ENCODE peak calls at places on chromosome 6, in seven cellular contexts. T is upper lobe of left lung, A is ovary, Q is transverse colon, U is stomach, B is K562, K is A549. N is an unnamed sample.

GRCh38 chr6:139336994-139337393 is 37.5 kb downstream of the CITED2 start:
- DNase-seq in T (no peak), A (no peak), Q (no peak), U (no peak), B (no peak), K (no peak), N (no peak)

GRCh38 chr6:96089173-96089572 is 73.4 kb downstream of the FUT9 start:
- DNase-seq in T (no peak), A (no peak), Q (no peak), U (peak; percentile 36), B (no peak), K (peak; percentile 5), N (no peak)

GRCh38 chr6:100099189-100100074 is 105.4 kb upstream of the MCHR2 start:
- DNase-seq in T (no peak), A (no peak), Q (no peak), U (no peak), B (no peak), K (peak; percentile 20), N (no peak)

GRCh38 chr6:52162940-52163908 is 23.0 kb upstream of the IL17A start:
- DNase-seq in T (no peak), A (no peak), Q (no peak), U (no peak), B (no peak), K (peak; percentile 38), N (no peak)

GRCh38 chr6:37705239-37706051 is 7.8 kb upstream of the MDGA1 start:
- DNase-seq in T (peak; percentile 60), A (peak; percentile 92), Q (peak; percentile 75), U (peak; percentile 62), B (peak; percentile 89), K (peak; percentile 77), N (peak; percentile 83)

GRCh38 chr6:101633081-101633480 is 239.6 kb downstream of the GRIK2 start:
- DNase-seq in T (no peak), A (no peak), Q (no peak), U (no peak), B (no peak), K (no peak), N (no peak)

GRCh38 chr6:40413231-40413755 is 173.9 kb downstream of the LRFN2 start:
- DNase-seq in T (no peak), A (no peak), Q (no peak), U (no peak), B (no peak), K (no peak), N (no peak)

GRCh38 chr6:148407372-148407771 is 64.7 kb downstream of the SASH1 start:
- DNase-seq in T (no peak), A (no peak), Q (no peak), U (no peak), B (no peak), K (peak; percentile 30), N (no peak)

GRCh38 chr6:11830105-11830504 is 51.5 kb upstream of the ADTRP start:
- DNase-seq in T (no peak), A (no peak), Q (no peak), U (no peak), B (no peak), K (no peak), N (no peak)

DNA sequence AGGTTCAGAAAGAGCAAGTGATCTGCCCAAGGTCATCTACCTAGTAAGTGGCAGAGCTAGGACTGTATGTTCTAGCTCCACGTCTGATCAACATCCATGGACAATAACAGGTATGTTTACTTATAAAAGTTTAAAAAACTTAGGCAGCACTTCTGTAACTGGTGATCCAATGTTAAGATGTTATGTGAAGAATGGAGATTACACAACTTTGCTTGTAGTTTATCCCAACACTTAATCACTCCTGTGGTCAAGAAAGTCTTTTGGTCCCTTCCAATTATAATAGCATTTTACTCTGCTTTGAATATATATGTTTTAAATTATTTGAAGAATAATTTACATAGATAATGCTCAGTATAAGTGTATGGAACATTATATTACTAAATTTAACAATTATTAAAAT is 4.8 kb downstream of the FBXO30 start:
- DNase-seq in T (no peak), A (no peak), Q (no peak), U (no peak), B (no peak), K (no peak), N (no peak)
- TF ChIP-seq EP300 in T (no peak), A (no peak), Q (no peak), U (no peak), B (no peak), K (no peak), N (no peak)

GRCh38 chr6:30793521-30794194 is 49.3 kb upstream of the IER3 start:
- DNase-seq in T (no peak), A (no peak), Q (no peak), U (no peak), B (no peak), K (no peak), N (no peak)

GRCh38 chr6:30790734-30791383 is 46.5 kb upstream of the IER3 start:
- DNase-seq in T (no peak), A (no peak), Q (no peak), U (no peak), B (no peak), K (no peak), N (no peak)

GRCh38 chr6:30789606-30790005 is 45.3 kb upstream of the IER3 start:
- DNase-seq in T (no peak), A (no peak), Q (no peak), U (no peak), B (no peak), K (no peak), N (no peak)

GRCh38 chr6:30782425-30783014 is 38.2 kb upstream of the IER3 start:
- DNase-seq in T (no peak), A (no peak), Q (no peak), U (no peak), B (no peak), K (peak; percentile 85), N (no peak)

GRCh38 chr6:30787954-30788353 is 43.6 kb upstream of the IER3 start:
- DNase-seq in T (peak; percentile 56), A (no peak), Q (no peak), U (no peak), B (no peak), K (no peak), N (no peak)
- TF ChIP-seq EP300 in T (peak; percentile 11), A (no peak), Q (no peak), U (no peak), B (no peak), K (no peak), N (no peak)

GRCh38 chr6:14723535-14724086 is 522.3 kb upstream of the JARID2 start:
- DNase-seq in T (no peak), A (no peak), Q (no peak), U (no peak), B (no peak), K (no peak), N (no peak)
- TF ChIP-seq EP300 in T (no peak), A (no peak), Q (no peak), U (no peak), B (no peak), K (no peak), N (no peak)

GRCh38 chr6:130853555-130854183 is 26.5 kb downstream of the SMLR1 start:
- DNase-seq in T (no peak), A (no peak), Q (no peak), U (no peak), B (no peak), K (no peak), N (no peak)
- TF ChIP-seq EP300 in T (no peak), A (no peak), Q (no peak), U (no peak), B (no peak), K (no peak), N (no peak)

N was measured in tibial nerve.